ENCODE peak calls at places on chromosomes 3 and 15, in seven cellular contexts. One of them, this sample, is unnamed.

GRCh38 chr3:147397155-147397888 is 9.0 kb downstream of the ZIC4 start:
- DNase-seq in sigmoid colon: no peak
- DNase-seq in GM12891: no peak
- DNase-seq in H1: peak
- DNase-seq in GM23338: peak
- DNase-seq in stomach: no peak
- DNase-seq in breast epithelium: no peak
- DNase-seq in this sample: no peak

GRCh38 chr3:60948488-60948887 is 302.8 kb downstream of the FHIT start:
- DNase-seq in GM23338: peak
- DNase-seq in H1: no peak
- DNase-seq in GM12891: no peak
- DNase-seq in breast epithelium: no peak
- DNase-seq in sigmoid colon: no peak
- DNase-seq in stomach: no peak
- DNase-seq in this sample: no peak

GRCh38 chr3:170699158-170700053 is 113.5 kb upstream of the SLC7A14 start:
- DNase-seq in sigmoid colon: no peak
- DNase-seq in GM12891: no peak
- DNase-seq in GM23338: no peak
- DNase-seq in breast epithelium: no peak
- DNase-seq in H1: no peak
- DNase-seq in stomach: no peak
- DNase-seq in this sample: no peak

GRCh38 chr15:25394893-25395292 is 43.9 kb downstream of the UBE3A start:
- DNase-seq in GM23338: no peak
- DNase-seq in stomach: no peak
- DNase-seq in breast epithelium: no peak
- DNase-seq in sigmoid colon: no peak
- DNase-seq in GM12891: no peak
- DNase-seq in H1: no peak
- DNase-seq in this sample: no peak

GRCh38 chr3:171001250-171001893 is 25.1 kb downstream of the SLC2A2 start:
- DNase-seq in H1: no peak
- DNase-seq in GM12891: no peak
- DNase-seq in breast epithelium: no peak
- DNase-seq in sigmoid colon: no peak
- DNase-seq in stomach: no peak
- DNase-seq in GM23338: no peak
- DNase-seq in this sample: no peak

GRCh38 chr3:42706721-42707619 is 4.4 kb upstream of the HHATL start:
- DNase-seq in sigmoid colon: peak
- DNase-seq in breast epithelium: peak
- DNase-seq in H1: no peak
- DNase-seq in GM23338: no peak
- DNase-seq in stomach: no peak
- DNase-seq in GM12891: no peak
- DNase-seq in this sample: no peak

GRCh38 chr3:177615015-177615414 is 417.7 kb upstream of the TBL1XR1 start:
- DNase-seq in stomach: peak
- DNase-seq in breast epithelium: peak
- DNase-seq in sigmoid colon: peak
- DNase-seq in H1: no peak
- DNase-seq in GM12891: no peak
- DNase-seq in GM23338: no peak
- DNase-seq in this sample: peak

GRCh38 chr15:61829514-61829889 is 230.7 kb downstream of the VPS13C start:
- DNase-seq in stomach: no peak
- DNase-seq in sigmoid colon: no peak
- DNase-seq in GM23338: no peak
- DNase-seq in H1: no peak
- DNase-seq in breast epithelium: no peak
- DNase-seq in GM12891: no peak
- DNase-seq in this sample: no peak

DNA sequence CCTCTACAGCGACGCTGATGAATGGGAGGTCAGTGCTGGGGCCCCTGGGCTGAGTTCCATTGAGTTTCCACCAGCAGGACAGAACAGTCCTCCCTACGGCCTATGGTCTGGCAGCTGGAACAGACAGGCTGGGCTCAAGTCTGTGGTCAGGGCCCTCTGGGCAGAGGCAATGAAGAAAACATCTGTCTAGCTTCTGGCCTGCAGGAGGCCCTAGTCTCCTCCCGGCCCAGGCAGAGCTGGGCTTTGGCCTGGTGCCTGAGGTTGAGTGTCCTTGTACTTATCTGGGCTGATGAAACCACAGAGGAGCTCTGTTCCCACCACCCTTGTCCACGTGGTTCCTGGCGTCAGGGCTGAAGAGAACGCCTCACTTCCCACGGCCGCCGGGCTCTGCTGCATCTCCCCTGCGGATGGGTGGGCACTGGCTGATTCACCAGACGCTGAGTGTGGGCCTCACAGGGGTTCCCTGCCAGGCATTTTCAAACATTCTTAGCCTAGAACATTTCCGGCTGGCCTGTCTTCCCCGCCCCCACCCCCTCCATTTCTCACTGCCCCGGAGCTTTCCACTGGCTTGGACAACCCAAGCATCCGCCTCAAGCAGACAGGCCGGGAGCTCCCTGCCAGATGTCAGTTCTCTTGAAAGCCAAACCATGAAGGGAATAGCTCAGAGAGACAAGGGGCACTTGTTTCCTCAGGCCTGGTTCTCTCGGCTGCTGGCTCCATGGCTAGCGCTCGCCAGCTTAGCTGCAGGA is 20.3 kb downstream of the PPCDC start:
- DNase-seq in breast epithelium: peak
- DNase-seq in sigmoid colon: peak
- DNase-seq in stomach: peak
- DNase-seq in GM12891: no peak
- DNase-seq in GM23338: no peak
- DNase-seq in H1: no peak
- DNase-seq in this sample: peak
- TF ChIP-seq POLR2AphosphoS5 in breast epithelium: peak
- TF ChIP-seq POLR2AphosphoS5 in sigmoid colon: peak
- TF ChIP-seq POLR2AphosphoS5 in stomach: peak
- TF ChIP-seq POLR2AphosphoS5 in GM12891: peak
- TF ChIP-seq POLR2AphosphoS5 in GM23338: no peak
- TF ChIP-seq POLR2AphosphoS5 in H1: no peak
- TF ChIP-seq POLR2AphosphoS5 in this sample: no peak

DNA sequence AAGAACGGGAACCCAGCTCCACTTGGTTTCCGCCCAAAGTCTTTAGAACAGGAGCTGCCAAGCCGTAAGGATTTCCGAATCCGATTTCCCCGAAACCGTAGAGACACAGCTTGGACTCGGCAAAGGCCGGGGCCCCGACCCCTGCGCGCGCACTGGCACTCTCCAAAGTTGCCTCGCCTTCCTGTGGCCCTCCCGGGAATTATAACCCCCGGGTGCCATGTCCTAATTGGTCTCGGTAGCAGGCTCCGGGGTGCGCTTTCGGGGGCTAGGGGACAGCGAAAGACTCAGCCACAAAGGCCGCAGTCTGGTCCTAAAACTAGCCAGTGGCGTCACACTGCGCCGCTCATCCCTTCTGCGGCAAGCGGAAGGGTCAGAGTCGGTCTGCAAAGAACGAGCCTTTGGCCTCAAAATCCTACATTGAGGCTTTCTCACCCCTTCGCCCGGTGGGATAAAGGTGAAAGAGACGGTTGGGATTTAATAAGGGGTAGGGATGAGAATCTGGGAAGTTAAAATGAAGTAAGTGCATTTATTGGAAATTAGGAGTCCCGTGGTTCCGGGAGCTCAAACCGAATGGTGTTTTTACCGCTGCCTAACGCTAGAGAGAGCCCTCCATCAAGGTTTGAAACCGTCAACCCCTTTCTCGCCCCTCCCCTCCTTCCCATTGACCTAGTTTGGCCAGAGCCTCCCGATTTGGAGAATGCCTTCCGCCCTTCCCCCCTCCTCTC is 6.7 kb downstream of the BCL6 start:
- DNase-seq in H1: peak
- DNase-seq in stomach: peak
- DNase-seq in GM12891: peak
- DNase-seq in sigmoid colon: peak
- DNase-seq in GM23338: peak
- DNase-seq in breast epithelium: peak
- DNase-seq in this sample: peak
- TF ChIP-seq POLR2AphosphoS5 in H1: peak
- TF ChIP-seq POLR2AphosphoS5 in stomach: peak
- TF ChIP-seq POLR2AphosphoS5 in GM12891: no peak
- TF ChIP-seq POLR2AphosphoS5 in sigmoid colon: peak
- TF ChIP-seq POLR2AphosphoS5 in GM23338: peak
- TF ChIP-seq POLR2AphosphoS5 in breast epithelium: no peak
- TF ChIP-seq POLR2AphosphoS5 in this sample: no peak

GRCh38 chr15:39624806-39625205 is 43.9 kb downstream of the THBS1 start:
- DNase-seq in breast epithelium: peak
- DNase-seq in sigmoid colon: peak
- DNase-seq in stomach: peak
- DNase-seq in GM12891: no peak
- DNase-seq in GM23338: no peak
- DNase-seq in H1: no peak
- DNase-seq in this sample: no peak
- TF ChIP-seq POLR2AphosphoS5 in breast epithelium: no peak
- TF ChIP-seq POLR2AphosphoS5 in sigmoid colon: no peak
- TF ChIP-seq POLR2AphosphoS5 in stomach: peak
- TF ChIP-seq POLR2AphosphoS5 in GM12891: no peak
- TF ChIP-seq POLR2AphosphoS5 in GM23338: no peak
- TF ChIP-seq POLR2AphosphoS5 in H1: no peak
- TF ChIP-seq POLR2AphosphoS5 in this sample: no peak

GRCh38 chr3:52244061-52244628 is 1.4 kb upstream of the PPM1M start:
- DNase-seq in sigmoid colon: peak
- DNase-seq in GM23338: no peak
- DNase-seq in GM12891: peak
- DNase-seq in breast epithelium: no peak
- DNase-seq in stomach: peak
- DNase-seq in H1: no peak
- DNase-seq in this sample: peak
- TF ChIP-seq POLR2AphosphoS5 in sigmoid colon: no peak
- TF ChIP-seq POLR2AphosphoS5 in GM23338: no peak
- TF ChIP-seq POLR2AphosphoS5 in GM12891: no peak
- TF ChIP-seq POLR2AphosphoS5 in breast epithelium: no peak
- TF ChIP-seq POLR2AphosphoS5 in stomach: no peak
- TF ChIP-seq POLR2AphosphoS5 in H1: no peak
- TF ChIP-seq POLR2AphosphoS5 in this sample: no peak

GRCh38 chr3:141431411-141432378 is 55.1 kb upstream of the RASA2 start:
- DNase-seq in GM12891: no peak
- DNase-seq in sigmoid colon: peak
- DNase-seq in H1: no peak
- DNase-seq in GM23338: no peak
- DNase-seq in stomach: no peak
- DNase-seq in breast epithelium: no peak
- DNase-seq in this sample: no peak
- TF ChIP-seq POLR2AphosphoS5 in GM12891: no peak
- TF ChIP-seq POLR2AphosphoS5 in sigmoid colon: peak
- TF ChIP-seq POLR2AphosphoS5 in H1: no peak
- TF ChIP-seq POLR2AphosphoS5 in GM23338: no peak
- TF ChIP-seq POLR2AphosphoS5 in stomach: peak
- TF ChIP-seq POLR2AphosphoS5 in breast epithelium: no peak
- TF ChIP-seq POLR2AphosphoS5 in this sample: no peak

GRCh38 chr3:13851997-13852637 is 27.8 kb downstream of the WNT7A start:
- DNase-seq in H1: no peak
- DNase-seq in sigmoid colon: no peak
- DNase-seq in GM23338: no peak
- DNase-seq in stomach: no peak
- DNase-seq in GM12891: no peak
- DNase-seq in breast epithelium: no peak
- DNase-seq in this sample: peak

GRCh38 chr3:13854492-13854891 is 25.4 kb downstream of the WNT7A start:
- DNase-seq in GM12891: no peak
- DNase-seq in GM23338: no peak
- DNase-seq in stomach: no peak
- DNase-seq in sigmoid colon: no peak
- DNase-seq in H1: no peak
- DNase-seq in breast epithelium: no peak
- DNase-seq in this sample: no peak

GRCh38 chr3:13853256-13853977 is 26.5 kb downstream of the WNT7A start:
- DNase-seq in breast epithelium: no peak
- DNase-seq in sigmoid colon: no peak
- DNase-seq in GM12891: no peak
- DNase-seq in stomach: no peak
- DNase-seq in H1: no peak
- DNase-seq in GM23338: no peak
- DNase-seq in this sample: no peak

GRCh38 chr3:13852638-13853009 is 27.2 kb downstream of the WNT7A start:
- DNase-seq in breast epithelium: no peak
- DNase-seq in sigmoid colon: no peak
- DNase-seq in GM12891: no peak
- DNase-seq in H1: no peak
- DNase-seq in GM23338: no peak
- DNase-seq in stomach: no peak
- DNase-seq in this sample: no peak

DNA sequence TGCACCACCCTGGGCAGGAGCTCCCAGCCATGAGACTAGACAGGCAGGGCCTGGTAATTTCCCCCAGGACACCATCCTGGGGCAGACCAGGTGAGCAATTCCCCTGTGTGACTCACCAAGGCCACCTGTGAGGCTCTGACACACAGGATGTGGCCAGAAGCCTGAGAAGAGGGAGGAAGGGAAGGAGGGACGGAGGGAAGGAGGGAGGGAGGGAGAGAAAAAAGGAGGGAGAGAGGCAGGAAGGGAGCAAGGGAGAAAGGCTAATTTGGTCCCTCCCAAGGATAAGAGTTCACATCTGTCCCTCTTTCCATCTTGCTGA is 25.9 kb downstream of the WNT7A start:
- DNase-seq in GM23338: no peak
- DNase-seq in GM12891: no peak
- DNase-seq in breast epithelium: no peak
- DNase-seq in sigmoid colon: no peak
- DNase-seq in H1: no peak
- DNase-seq in stomach: no peak
- DNase-seq in this sample: no peak
- TF ChIP-seq POLR2AphosphoS5 in GM23338: no peak
- TF ChIP-seq POLR2AphosphoS5 in GM12891: no peak
- TF ChIP-seq POLR2AphosphoS5 in breast epithelium: no peak
- TF ChIP-seq POLR2AphosphoS5 in sigmoid colon: no peak
- TF ChIP-seq POLR2AphosphoS5 in H1: no peak
- TF ChIP-seq POLR2AphosphoS5 in stomach: no peak
- TF ChIP-seq POLR2AphosphoS5 in this sample: no peak

GRCh38 chr3:194205675-194206133 is 69.8 kb downstream of the HES1 start:
- DNase-seq in H1: peak
- DNase-seq in GM23338: peak
- DNase-seq in stomach: no peak
- DNase-seq in GM12891: no peak
- DNase-seq in sigmoid colon: peak
- DNase-seq in breast epithelium: no peak
- DNase-seq in this sample: no peak
- TF ChIP-seq POLR2AphosphoS5 in H1: no peak
- TF ChIP-seq POLR2AphosphoS5 in GM23338: no peak
- TF ChIP-seq POLR2AphosphoS5 in stomach: no peak
- TF ChIP-seq POLR2AphosphoS5 in GM12891: no peak
- TF ChIP-seq POLR2AphosphoS5 in sigmoid colon: no peak
- TF ChIP-seq POLR2AphosphoS5 in breast epithelium: no peak
- TF ChIP-seq POLR2AphosphoS5 in this sample: peak

GRCh38 chr15:70493787-70494514 is 269.4 kb downstream of the UACA start:
- DNase-seq in H1: no peak
- DNase-seq in sigmoid colon: no peak
- DNase-seq in stomach: no peak
- DNase-seq in breast epithelium: no peak
- DNase-seq in GM23338: no peak
- DNase-seq in GM12891: no peak
- DNase-seq in this sample: no peak
- TF ChIP-seq POLR2AphosphoS5 in H1: no peak
- TF ChIP-seq POLR2AphosphoS5 in sigmoid colon: no peak
- TF ChIP-seq POLR2AphosphoS5 in stomach: no peak
- TF ChIP-seq POLR2AphosphoS5 in breast epithelium: no peak
- TF ChIP-seq POLR2AphosphoS5 in GM23338: no peak
- TF ChIP-seq POLR2AphosphoS5 in GM12891: no peak
- TF ChIP-seq POLR2AphosphoS5 in this sample: no peak

GRCh38 chr3:193080821-193081220 is 160.2 kb upstream of the PLAAT1 start:
- DNase-seq in sigmoid colon: no peak
- DNase-seq in GM23338: no peak
- DNase-seq in H1: no peak
- DNase-seq in GM12891: no peak
- DNase-seq in breast epithelium: no peak
- DNase-seq in stomach: no peak
- DNase-seq in this sample: no peak

GRCh38 chr3:193078996-193079731 is 161.5 kb upstream of the MB21D2 start:
- DNase-seq in stomach: no peak
- DNase-seq in breast epithelium: no peak
- DNase-seq in GM12891: no peak
- DNase-seq in GM23338: peak
- DNase-seq in H1: no peak
- DNase-seq in sigmoid colon: no peak
- DNase-seq in this sample: no peak
- TF ChIP-seq POLR2AphosphoS5 in stomach: no peak
- TF ChIP-seq POLR2AphosphoS5 in breast epithelium: no peak
- TF ChIP-seq POLR2AphosphoS5 in GM12891: no peak
- TF ChIP-seq POLR2AphosphoS5 in GM23338: no peak
- TF ChIP-seq POLR2AphosphoS5 in H1: no peak
- TF ChIP-seq POLR2AphosphoS5 in sigmoid colon: no peak
- TF ChIP-seq POLR2AphosphoS5 in this sample: no peak